ENCODE peak calls at places on chromosomes 16 and 17, in four cellular contexts. F is effector memory CD4-positive, alpha-beta T cell; E is prostate gland; R is cardiac muscle cell. H is an unnamed sample.

GRCh38 chr16:12646490-12647274 is 157.0 kb downstream of the CPPED1 start:
- DNase-seq in F (no peak), E (no peak), R (no peak), H (peak)

GRCh38 chr17:29585080-29585751 is 4.2 kb downstream of the GIT1 start:
- DNase-seq in F (no peak), E (no peak), R (peak), H (no peak)

GRCh38 chr17:17376362-17376761 is 73.2 kb downstream of the NT5M start:
- DNase-seq in F (no peak), E (no peak), R (peak), H (no peak)

GRCh38 chr17:68585643-68586042 is 15.5 kb downstream of the FAM20A start:
- DNase-seq in F (no peak), E (no peak), R (no peak), H (no peak)

GRCh38 chr17:36674278-36674650 is 72.9 kb downstream of the MRM1 start:
- DNase-seq in F (peak), E (no peak), R (no peak), H (peak)

GRCh38 chr17:70365098-70365583 is 195.8 kb downstream of the KCNJ2 start:
- DNase-seq in F (no peak), E (no peak), R (peak), H (peak)

GRCh38 chr16:15510992-15511391 is 76.6 kb downstream of the BMERB1 start:
- DNase-seq in F (no peak), E (no peak), R (no peak), H (no peak)

GRCh38 chr16:73037331-73037745 is 10.6 kb downstream of the ZFHX3 start:
- DNase-seq in F (no peak), E (no peak), R (no peak), H (peak)

GRCh38 chr17:43216762-43217613 is 5.3 kb downstream of the TMEM106A start:
- DNase-seq in F (no peak), E (no peak), R (no peak), H (no peak)

GRCh38 chr16:57278494-57278893 is 6.0 kb downstream of the PLLP start:
- DNase-seq in F (no peak), E (no peak), R (no peak), H (no peak)

GRCh38 chr17:81371910-81372760 is 23.1 kb upstream of the BAHCC1 start:
- DNase-seq in F (no peak), E (no peak), R (peak), H (no peak)

DNA sequence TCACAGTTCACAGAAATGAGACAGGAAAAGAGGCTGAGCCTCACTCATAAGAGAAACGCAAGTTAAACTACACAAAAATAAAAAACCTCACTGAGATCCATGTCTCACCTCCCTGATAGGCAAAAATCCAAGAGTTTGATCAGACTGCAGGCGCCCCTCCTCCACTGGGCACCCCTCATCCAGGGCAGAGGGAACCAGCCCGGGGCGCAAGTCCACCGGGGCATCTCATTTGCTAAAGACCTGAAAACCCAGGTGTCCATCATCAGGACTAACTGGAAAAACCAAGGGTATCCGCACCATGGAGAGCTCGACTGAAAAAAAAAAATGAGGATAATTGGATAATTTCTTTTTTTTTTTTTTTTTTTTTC is 2.6 kb downstream of the HBZ start:
- DNase-seq in F (no peak), E (no peak), R (no peak), H (no peak)
- H3K4me3 ChIP-seq in F (no peak), E (no peak), R (peak), H (no peak)

GRCh38 chr17:7883781-7884386 is 4.7 kb upstream of the CHD3 start:
- DNase-seq in F (peak), E (no peak), R (peak), H (peak)
- H3K4me3 ChIP-seq in F (peak), E (peak), R (peak), H (peak)

GRCh38 chr17:77332034-77332971 is 191.5 kb downstream of the SEC14L1 start:
- DNase-seq in F (peak), E (no peak), R (no peak), H (peak)

GRCh38 chr17:77332981-77333685 is 192.4 kb downstream of the SEC14L1 start:
- DNase-seq in F (no peak), E (no peak), R (peak), H (no peak)

GRCh38 chr17:77330602-77331081 is 189.9 kb downstream of the SEC14L1 start:
- DNase-seq in F (no peak), E (no peak), R (no peak), H (no peak)

GRCh38 chr17:77329741-77330531 is 189.2 kb downstream of the SEC14L1 start:
- DNase-seq in F (no peak), E (no peak), R (no peak), H (no peak)

DNA sequence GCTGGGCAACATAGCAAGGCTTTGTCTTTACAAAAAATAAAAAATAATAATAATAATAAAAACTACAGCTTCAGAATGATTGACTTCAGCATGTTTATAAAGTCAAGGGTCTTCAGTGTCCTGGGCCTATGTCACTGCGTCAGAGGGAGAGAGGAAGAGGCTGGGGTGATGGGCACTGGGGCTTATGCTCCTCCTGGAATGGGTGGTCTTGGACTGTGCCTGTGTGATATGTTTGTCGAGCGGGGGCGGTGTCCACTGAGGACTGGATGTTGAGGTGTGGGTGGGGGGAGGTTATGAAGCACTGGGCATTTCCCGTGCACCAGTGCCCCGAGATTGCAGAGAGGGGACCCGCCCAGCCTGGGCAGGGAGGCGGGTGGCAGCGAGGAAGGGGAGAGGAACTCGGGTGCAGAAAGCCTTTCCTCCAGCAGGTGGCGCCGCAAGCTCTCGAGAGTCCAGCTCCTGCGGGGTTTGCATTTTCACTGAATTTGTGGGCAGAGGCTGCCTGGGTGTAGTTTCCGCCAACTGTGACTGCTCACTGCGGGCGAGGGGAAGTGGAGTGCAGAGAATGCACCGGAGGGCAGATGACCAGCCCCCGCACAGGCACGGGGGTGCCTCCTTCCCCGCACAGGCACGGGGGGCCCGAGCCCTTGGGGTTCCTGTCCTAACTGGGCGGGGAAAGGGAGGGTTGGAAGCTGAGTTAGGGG is 190.5 kb downstream of the SEC14L1 start:
- DNase-seq in F (peak), E (peak), R (peak), H (peak)
- H3K4me3 ChIP-seq in F (peak), E (no peak), R (no peak), H (peak)

DNA sequence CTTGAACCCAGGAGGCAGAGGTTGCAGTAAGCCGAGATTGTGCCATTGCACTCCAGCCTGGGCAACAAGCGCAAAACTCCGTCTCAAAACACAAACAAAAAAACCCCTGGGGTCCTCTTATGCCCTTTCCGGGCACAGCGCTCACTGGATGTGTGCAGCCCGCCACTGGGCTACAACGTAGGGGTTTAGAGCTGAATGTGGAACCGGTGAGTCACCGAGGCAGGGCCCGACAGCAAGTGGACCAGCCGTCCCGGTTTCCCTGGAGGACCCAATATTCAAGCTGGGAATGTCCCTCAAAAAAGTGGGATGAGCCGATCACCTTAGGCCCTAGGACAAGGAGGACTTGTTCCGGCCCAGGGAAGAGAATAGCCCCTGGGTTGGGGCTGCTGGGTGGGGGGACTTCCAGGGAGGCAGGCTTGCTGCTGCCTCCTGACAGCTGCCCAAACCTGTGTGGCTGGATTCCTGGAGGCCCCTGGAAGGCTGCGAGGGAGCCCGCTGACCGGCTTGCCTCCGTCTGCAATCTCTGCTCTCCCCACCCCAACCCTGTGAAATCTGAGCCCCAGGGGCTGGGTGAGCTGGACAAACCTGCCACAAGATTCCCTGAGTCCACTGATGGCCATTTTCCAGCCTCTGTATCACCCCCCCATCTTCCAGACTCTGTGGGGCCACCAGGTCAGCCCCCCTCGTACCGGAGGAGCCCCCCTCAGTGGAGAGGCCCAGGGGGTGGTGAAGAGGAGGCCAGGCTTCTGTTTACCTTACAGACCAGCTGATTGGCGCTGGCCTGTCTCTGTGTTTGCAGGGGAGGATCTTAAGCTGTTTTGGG is 2.9 kb upstream of the CLDN9 start:
- DNase-seq in F (no peak), E (peak), R (no peak), H (no peak)
- H3K4me3 ChIP-seq in F (no peak), E (no peak), R (no peak), H (no peak)

GRCh38 chr16:75263963-75264445 is 12.6 kb upstream of the BCAR1 start:
- DNase-seq in F (no peak), E (no peak), R (no peak), H (no peak)
- H3K4me3 ChIP-seq in F (no peak), E (peak), R (no peak), H (no peak)

GRCh38 chr16:47320546-47321315 is 140.1 kb downstream of the ITFG1 start:
- DNase-seq in F (no peak), E (no peak), R (peak), H (no peak)
- H3K4me3 ChIP-seq in F (no peak), E (no peak), R (no peak), H (no peak)

GRCh38 chr16:89576173-89577054 is 856 bp downstream of the CPNE7 start:
- DNase-seq in F (no peak), E (no peak), R (no peak), H (no peak)

GRCh38 chr16:89573826-89574680 is 1.5 kb upstream of the CPNE7 start:
- DNase-seq in F (no peak), E (no peak), R (no peak), H (no peak)

GRCh38 chr16:89577055-89577759 is 1.6 kb downstream of the CPNE7 start:
- DNase-seq in F (no peak), E (no peak), R (no peak), H (no peak)

GRCh38 chr16:89574681-89575246 is 794 bp upstream of the CPNE7 start:
- DNase-seq in F (peak), E (no peak), R (peak), H (peak)

GRCh38 chr16:89575247-89576172 is at the start of gene CPNE7:
- DNase-seq in F (no peak), E (no peak), R (no peak), H (no peak)
- H3K4me3 ChIP-seq in F (peak), E (peak), R (peak), H (peak)

H was measured in GM12865.